ENCODE peak calls at places on chromosomes 13 and 19, in seven cellular contexts. H is NCI-H748 treated with DMSO at 0.1 percent for 48 hours; I is NCI-H2029; O is CD4-positive, CD25-positive, alpha-beta regulatory T cell; F is NCI-H510A treated with DMSO at 0.1 percent for 48 hours; K is head of caudate nucleus; J is RWPE1. P is an unnamed sample.

GRCh38 chr19:33063356-33064116 is 1.2 kb downstream of the RHPN2 start:
- DNase-seq in J (peak; percentile 20), H (peak; percentile 35), I (peak; percentile 70), F (peak; percentile 27), O (no peak), K (peak; percentile 32), P (peak; percentile 83)

GRCh38 chr19:24074720-24075119 is 12.3 kb upstream of the ZNF254 start:
- DNase-seq in I (no peak), J (no peak), K (no peak), H (no peak), F (no peak), O (no peak), P (no peak)

GRCh38 chr19:39166571-39167391 is 30.0 kb upstream of the NCCRP1 start:
- DNase-seq in J (peak; percentile 73), O (no peak), F (peak; percentile 78), H (no peak), I (peak; percentile 71), K (no peak), P (peak; percentile 94)

GRCh38 chr13:71979616-71980015 is 112.6 kb upstream of the DACH1 start:
- DNase-seq in J (no peak), K (no peak), O (no peak), I (no peak), F (no peak), H (peak; percentile 69), P (no peak)

GRCh38 chr13:52925775-52926285 is 77.4 kb upstream of the PCDH8 start:
- DNase-seq in J (peak; percentile 86), K (no peak), H (no peak), I (no peak), O (no peak), F (peak; percentile 31), P (no peak)

GRCh38 chr19:40633207-40633606 is 32.0 kb downstream of the LTBP4 start:
- DNase-seq in K (no peak), F (no peak), O (no peak), H (no peak), I (no peak), J (no peak), P (no peak)

GRCh38 chr19:10450853-10451609 is 30.7 kb downstream of the PDE4A start:
- DNase-seq in K (no peak), O (no peak), F (no peak), I (no peak), H (no peak), J (peak; percentile 59), P (no peak)

GRCh38 chr13:24353736-24354135 is 44.4 kb downstream of the C1QTNF9 start:
- DNase-seq in H (no peak), K (no peak), F (no peak), O (no peak), J (no peak), I (no peak), P (no peak)

GRCh38 chr13:67619987-67620386 is 389.9 kb upstream of the PCDH9 start:
- DNase-seq in I (no peak), J (no peak), K (no peak), H (no peak), O (no peak), F (no peak), P (no peak)